ENCODE peak calls at places on chromosomes 16 and 17, in six cellular contexts. J is K562, A is H1, W is GM12891, V is GM12878, M is HepG2. Z is an unnamed sample.

GRCh38 chr17:51056813-51057510 is 63.7 kb downstream of the SPAG9 start:
- DNase-seq in J (peak), A (no peak), W (no peak), V (no peak), M (peak), Z (no peak)

GRCh38 chr17:82985436-82985820 is 94.0 kb upstream of the METRNL start:
- DNase-seq in J (no peak), A (no peak), W (no peak), V (no peak), M (no peak), Z (no peak)

GRCh38 chr17:5788266-5788900 is 204.1 kb upstream of the NLRP1 start:
- DNase-seq in J (no peak), A (no peak), W (no peak), V (no peak), M (no peak), Z (no peak)

GRCh38 chr17:42720996-42721583 is 23.8 kb downstream of the EZH1 start:
- DNase-seq in J (peak), A (no peak), W (no peak), V (no peak), M (peak), Z (no peak)

GRCh38 chr16:30541502-30542329 is 7.1 kb upstream of the ZNF747 start:
- DNase-seq in J (no peak), A (no peak), W (no peak), V (no peak), M (peak), Z (no peak)

GRCh38 chr17:47717261-47717697 is 15.8 kb upstream of the TBX21 start:
- DNase-seq in J (peak), A (no peak), W (no peak), V (no peak), M (no peak), Z (no peak)

GRCh38 chr16:10981697-10982216 is 37.4 kb downstream of the CLEC16A start:
- DNase-seq in J (peak), A (no peak), W (no peak), V (no peak), M (peak), Z (no peak)

GRCh38 chr17:50114849-50115357 is 15.1 kb downstream of the SAMD14 start:
- DNase-seq in J (peak), A (no peak), W (no peak), V (no peak), M (peak), Z (no peak)

GRCh38 chr17:45098081-45098868 is 34.0 kb downstream of the PLCD3 start:
- DNase-seq in J (no peak), A (no peak), W (no peak), V (no peak), M (no peak), Z (no peak)

GRCh38 chr16:30741461-30741914 is 6.7 kb upstream of the PHKG2 start:
- DNase-seq in J (no peak), A (no peak), W (no peak), V (no peak), M (peak), Z (no peak)

GRCh38 chr16:81327483-81328196 is 12.9 kb downstream of the GAN start:
- DNase-seq in J (no peak), A (no peak), W (no peak), V (no peak), M (no peak), Z (no peak)

GRCh38 chr17:15023589-15023988 is 241.5 kb downstream of the PMP22 start:
- DNase-seq in J (peak), A (no peak), W (no peak), V (no peak), M (no peak), Z (no peak)

GRCh38 chr16:87956771-87957279 is 5.6 kb downstream of the BANP start:
- DNase-seq in J (peak), A (no peak), W (no peak), V (no peak), M (peak), Z (no peak)

GRCh38 chr17:28570716-28571254 is 539 bp downstream of the PIGS start:
- DNase-seq in J (peak), A (no peak), W (peak), V (no peak), M (peak), Z (peak)

GRCh38 chr17:64256913-64257807 is 5.9 kb downstream of the TEX2 start:
- DNase-seq in J (no peak), A (no peak), W (no peak), V (no peak), M (no peak), Z (no peak)

GRCh38 chr17:30336369-30337171 is 2.7 kb upstream of the TMIGD1 start:
- DNase-seq in J (peak), A (peak), W (no peak), V (no peak), M (peak), Z (no peak)

GRCh38 chr17:43935926-43936261 is 6.4 kb downstream of the PPY start:
- DNase-seq in J (no peak), A (no peak), W (no peak), V (no peak), M (no peak), Z (no peak)

GRCh38 chr16:4461250-4462085 is 13.0 kb downstream of the NMRAL1 start:
- DNase-seq in J (peak), A (no peak), W (no peak), V (no peak), M (peak), Z (no peak)

GRCh38 chr16:2904922-2905240 is 6.8 kb upstream of the FLYWCH1 start:
- DNase-seq in J (no peak), A (no peak), W (no peak), V (no peak), M (no peak), Z (no peak)

GRCh38 chr17:17667231-17667630 is 14.0 kb upstream of the RAI1 start:
- DNase-seq in J (no peak), A (no peak), W (no peak), V (no peak), M (no peak), Z (no peak)

DNA sequence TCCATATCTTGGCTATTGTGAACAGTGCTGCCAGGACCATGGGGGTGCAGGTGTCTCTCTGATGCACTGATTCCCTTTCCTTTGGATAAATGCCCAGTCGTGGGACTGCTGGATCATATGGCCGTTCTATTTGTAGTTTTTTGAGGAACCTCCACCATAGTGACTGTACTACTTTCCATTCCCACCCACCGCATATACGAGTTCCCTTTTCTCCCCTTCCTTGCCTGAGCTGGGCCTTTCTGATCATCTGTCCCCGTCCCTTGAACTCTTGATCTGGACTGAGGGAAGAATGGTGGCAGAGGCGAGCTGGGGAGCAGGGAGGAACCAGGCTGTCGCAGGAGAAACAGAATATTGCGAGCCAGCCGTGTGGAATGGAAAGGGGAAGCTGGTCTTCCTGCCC is 7.9 kb upstream of the CEP295NL start:
- DNase-seq in J (no peak), A (no peak), W (no peak), V (no peak), M (no peak), Z (no peak)
- TF ChIP-seq POLR2AphosphoS5 in J (no peak), A (no peak), W (no peak), V (no peak), M (no peak), Z (no peak)

DNA sequence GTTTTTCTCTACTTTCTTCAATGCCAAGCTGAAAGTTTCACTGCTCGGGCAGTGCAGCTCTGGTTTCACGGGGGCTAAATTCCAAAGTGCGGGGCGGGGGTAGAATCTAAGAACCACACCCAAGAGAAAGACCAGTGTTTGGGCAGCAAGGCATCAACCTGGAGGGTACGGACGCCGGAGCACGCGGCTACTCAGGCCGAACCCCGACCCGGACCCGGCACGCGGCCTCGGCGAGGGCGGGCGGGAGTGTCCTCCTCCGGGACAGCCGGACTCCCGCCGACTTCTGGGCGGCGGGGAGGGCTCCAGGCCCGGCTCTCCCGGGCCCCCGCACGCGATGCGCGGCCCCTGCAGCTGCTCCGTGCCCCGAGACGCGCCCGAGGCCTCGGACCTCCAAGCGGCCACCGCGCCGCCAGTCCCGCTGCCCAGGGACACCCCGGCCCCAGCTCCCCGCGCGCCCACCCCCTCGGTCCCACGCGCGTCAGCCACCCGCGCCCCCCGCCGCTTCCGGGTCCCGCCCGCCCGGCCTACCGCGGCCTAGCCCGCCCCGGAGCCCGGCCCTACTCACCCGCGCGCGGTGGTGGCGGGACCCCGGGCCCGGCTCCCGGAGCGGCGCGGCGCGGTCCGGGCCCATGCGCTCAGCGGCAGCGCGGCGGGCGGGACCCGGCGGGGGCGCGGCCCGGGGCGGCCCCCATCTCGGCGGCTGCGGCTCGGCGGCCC is 561 bp downstream of the AXIN1 start:
- DNase-seq in J (no peak), A (no peak), W (no peak), V (no peak), M (no peak), Z (no peak)
- TF ChIP-seq POLR2A in J (no peak), A (no peak), W (no peak), V (no peak), M (peak), Z (no peak)

DNA sequence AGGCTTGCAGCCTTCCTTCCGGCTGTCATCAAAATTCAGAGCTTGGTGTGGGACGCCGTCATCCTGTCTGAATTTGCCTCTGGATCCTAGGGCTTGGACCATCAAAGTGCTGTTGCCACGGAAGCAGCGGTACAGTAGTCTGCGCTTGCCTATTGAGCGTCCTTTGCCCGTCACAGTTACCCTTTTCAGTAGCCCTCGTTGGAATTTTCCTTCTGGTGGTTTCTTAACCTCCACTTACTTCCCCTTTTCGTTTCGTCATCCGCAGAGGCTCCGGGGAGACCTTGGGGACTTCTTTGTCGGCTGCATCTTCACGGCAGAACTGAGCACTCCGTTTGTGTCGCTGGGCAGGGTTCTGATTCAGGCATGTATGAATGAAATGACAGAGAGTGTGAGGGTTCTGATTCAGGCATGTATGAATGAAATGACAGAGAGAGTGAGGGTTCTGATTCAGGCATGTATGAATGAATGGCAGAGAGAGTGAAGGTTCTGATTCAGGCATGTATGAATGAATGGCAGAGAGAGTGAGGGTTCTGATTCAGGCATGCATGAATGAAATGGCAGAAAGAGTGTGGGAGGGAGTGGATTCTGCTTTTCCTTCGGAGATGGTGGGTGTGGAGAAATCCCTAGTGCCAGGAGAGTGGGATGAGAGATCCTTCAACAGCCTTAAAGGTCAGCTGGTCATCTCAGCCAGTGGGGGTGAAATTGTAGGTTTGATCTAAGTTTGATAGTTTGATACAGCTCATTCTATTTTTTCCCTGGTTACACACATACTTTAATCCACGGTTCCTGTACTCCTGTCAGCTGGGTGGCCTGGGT is 8.1 kb downstream of the TLCD3A start:
- DNase-seq in J (no peak), A (no peak), W (peak), V (peak), M (no peak), Z (peak)
- TF ChIP-seq TAF1 in J (no peak), A (no peak), W (no peak), V (no peak), M (no peak), Z (no peak)

DNA sequence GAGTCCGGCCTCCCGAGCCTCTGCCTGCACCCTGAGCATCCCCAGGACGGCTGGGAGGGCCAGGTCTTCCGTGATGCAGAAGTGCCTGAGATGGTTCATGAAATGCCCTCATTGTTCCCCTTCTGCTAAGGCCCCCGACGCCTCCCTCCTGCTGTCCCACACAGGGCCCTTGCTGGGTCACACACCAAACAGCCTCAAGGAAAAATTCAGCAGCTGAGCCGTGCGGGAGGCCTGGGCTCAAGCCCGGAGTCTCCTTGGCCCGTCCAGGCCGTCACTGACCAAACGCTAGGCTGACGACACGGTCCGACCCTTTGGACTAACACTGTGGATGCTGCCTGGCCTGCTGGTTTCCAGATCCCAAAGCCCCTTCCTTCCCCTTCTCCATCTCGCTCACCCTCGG is 90.2 kb downstream of the RTN4RL1 start:
- DNase-seq in J (no peak), A (no peak), W (no peak), V (no peak), M (no peak), Z (no peak)
- TF ChIP-seq POLR2AphosphoS5 in J (no peak), A (no peak), W (no peak), V (no peak), M (no peak), Z (no peak)